ENCODE peak calls at places on chromosomes 16 and 17, in ten cellular contexts. One of them, this sample, is unnamed.

GRCh38 chr17:71500761-71501555 is 619.9 kb upstream of the SOX9 start:
- DNase-seq in CD4-positive, CD25-positive, alpha-beta regulatory T cell: no peak
- DNase-seq in PC-3: peak
- DNase-seq in progenitor cell of endocrine pancreas: no peak
- DNase-seq in NCI-H2171 treated with DMSO at 0.1 percent for 48 hours: peak
- DNase-seq in iris pigment epithelial cell: peak
- DNase-seq in breast epithelium: no peak
- DNase-seq in A549: no peak
- DNase-seq in stimulated activated CD8-positive, alpha-beta memory T cell treated with anti-CD3 and anti-CD28 coated beads, Interleukin-4, amount 100 ng/mL, for 1 hour: no peak
- DNase-seq in A172: no peak
- DNase-seq in this sample: no peak

GRCh38 chr17:57874434-57875108 is 24.7 kb upstream of the MRPS23 start:
- DNase-seq in CD4-positive, CD25-positive, alpha-beta regulatory T cell: no peak
- DNase-seq in PC-3: no peak
- DNase-seq in progenitor cell of endocrine pancreas: no peak
- DNase-seq in NCI-H2171 treated with DMSO at 0.1 percent for 48 hours: peak
- DNase-seq in iris pigment epithelial cell: peak
- DNase-seq in breast epithelium: peak
- DNase-seq in A549: no peak
- DNase-seq in stimulated activated CD8-positive, alpha-beta memory T cell treated with anti-CD3 and anti-CD28 coated beads, Interleukin-4, amount 100 ng/mL, for 1 hour: no peak
- DNase-seq in A172: peak
- DNase-seq in this sample: no peak

GRCh38 chr16:1929105-1929504 is 10.9 kb upstream of the HS3ST6 start:
- DNase-seq in CD4-positive, CD25-positive, alpha-beta regulatory T cell: no peak
- DNase-seq in PC-3: no peak
- DNase-seq in progenitor cell of endocrine pancreas: no peak
- DNase-seq in NCI-H2171 treated with DMSO at 0.1 percent for 48 hours: peak
- DNase-seq in iris pigment epithelial cell: no peak
- DNase-seq in breast epithelium: no peak
- DNase-seq in A549: peak
- DNase-seq in stimulated activated CD8-positive, alpha-beta memory T cell treated with anti-CD3 and anti-CD28 coated beads, Interleukin-4, amount 100 ng/mL, for 1 hour: no peak
- DNase-seq in A172: peak
- DNase-seq in this sample: peak

GRCh38 chr16:80948886-80949502 is 57.7 kb downstream of the CMC2 start:
- DNase-seq in CD4-positive, CD25-positive, alpha-beta regulatory T cell: no peak
- DNase-seq in PC-3: peak
- DNase-seq in progenitor cell of endocrine pancreas: no peak
- DNase-seq in NCI-H2171 treated with DMSO at 0.1 percent for 48 hours: no peak
- DNase-seq in iris pigment epithelial cell: peak
- DNase-seq in breast epithelium: no peak
- DNase-seq in A549: no peak
- DNase-seq in stimulated activated CD8-positive, alpha-beta memory T cell treated with anti-CD3 and anti-CD28 coated beads, Interleukin-4, amount 100 ng/mL, for 1 hour: no peak
- DNase-seq in A172: peak
- DNase-seq in this sample: no peak

GRCh38 chr17:57085448-57086068 is 512 bp downstream of the AKAP1 start:
- DNase-seq in CD4-positive, CD25-positive, alpha-beta regulatory T cell: peak
- DNase-seq in PC-3: peak
- DNase-seq in progenitor cell of endocrine pancreas: peak
- DNase-seq in NCI-H2171 treated with DMSO at 0.1 percent for 48 hours: peak
- DNase-seq in iris pigment epithelial cell: peak
- DNase-seq in breast epithelium: no peak
- DNase-seq in A549: peak
- DNase-seq in stimulated activated CD8-positive, alpha-beta memory T cell treated with anti-CD3 and anti-CD28 coated beads, Interleukin-4, amount 100 ng/mL, for 1 hour: peak
- DNase-seq in A172: no peak
- DNase-seq in this sample: peak

GRCh38 chr16:81716478-81717210 is 62.4 kb upstream of the PLCG2 start:
- DNase-seq in CD4-positive, CD25-positive, alpha-beta regulatory T cell: peak
- DNase-seq in PC-3: no peak
- DNase-seq in progenitor cell of endocrine pancreas: no peak
- DNase-seq in NCI-H2171 treated with DMSO at 0.1 percent for 48 hours: no peak
- DNase-seq in iris pigment epithelial cell: no peak
- DNase-seq in breast epithelium: no peak
- DNase-seq in A549: no peak
- DNase-seq in stimulated activated CD8-positive, alpha-beta memory T cell treated with anti-CD3 and anti-CD28 coated beads, Interleukin-4, amount 100 ng/mL, for 1 hour: no peak
- DNase-seq in A172: no peak
- DNase-seq in this sample: no peak

GRCh38 chr16:289395-289997 is 6.5 kb downstream of the PDIA2 start:
- DNase-seq in CD4-positive, CD25-positive, alpha-beta regulatory T cell: no peak
- DNase-seq in PC-3: no peak
- DNase-seq in progenitor cell of endocrine pancreas: no peak
- DNase-seq in NCI-H2171 treated with DMSO at 0.1 percent for 48 hours: no peak
- DNase-seq in iris pigment epithelial cell: no peak
- DNase-seq in breast epithelium: no peak
- DNase-seq in A549: no peak
- DNase-seq in stimulated activated CD8-positive, alpha-beta memory T cell treated with anti-CD3 and anti-CD28 coated beads, Interleukin-4, amount 100 ng/mL, for 1 hour: no peak
- DNase-seq in A172: no peak
- DNase-seq in this sample: no peak

GRCh38 chr16:85752511-85753420 is 1.9 kb upstream of the C16orf74 start:
- DNase-seq in CD4-positive, CD25-positive, alpha-beta regulatory T cell: no peak
- DNase-seq in PC-3: peak
- DNase-seq in progenitor cell of endocrine pancreas: no peak
- DNase-seq in NCI-H2171 treated with DMSO at 0.1 percent for 48 hours: peak
- DNase-seq in iris pigment epithelial cell: peak
- DNase-seq in breast epithelium: peak
- DNase-seq in A549: no peak
- DNase-seq in stimulated activated CD8-positive, alpha-beta memory T cell treated with anti-CD3 and anti-CD28 coated beads, Interleukin-4, amount 100 ng/mL, for 1 hour: no peak
- DNase-seq in A172: no peak
- DNase-seq in this sample: no peak

GRCh38 chr17:7839199-7839889 is 5.3 kb downstream of the KDM6B start:
- DNase-seq in CD4-positive, CD25-positive, alpha-beta regulatory T cell: no peak
- DNase-seq in PC-3: no peak
- DNase-seq in progenitor cell of endocrine pancreas: no peak
- DNase-seq in NCI-H2171 treated with DMSO at 0.1 percent for 48 hours: no peak
- DNase-seq in iris pigment epithelial cell: no peak
- DNase-seq in breast epithelium: no peak
- DNase-seq in A549: no peak
- DNase-seq in stimulated activated CD8-positive, alpha-beta memory T cell treated with anti-CD3 and anti-CD28 coated beads, Interleukin-4, amount 100 ng/mL, for 1 hour: no peak
- DNase-seq in A172: no peak
- DNase-seq in this sample: no peak

GRCh38 chr16:74465851-74466685 is 44.8 kb upstream of the CLEC18B start:
- DNase-seq in CD4-positive, CD25-positive, alpha-beta regulatory T cell: no peak
- DNase-seq in PC-3: no peak
- DNase-seq in progenitor cell of endocrine pancreas: no peak
- DNase-seq in NCI-H2171 treated with DMSO at 0.1 percent for 48 hours: no peak
- DNase-seq in iris pigment epithelial cell: no peak
- DNase-seq in breast epithelium: no peak
- DNase-seq in A549: no peak
- DNase-seq in stimulated activated CD8-positive, alpha-beta memory T cell treated with anti-CD3 and anti-CD28 coated beads, Interleukin-4, amount 100 ng/mL, for 1 hour: no peak
- DNase-seq in A172: no peak
- DNase-seq in this sample: no peak

GRCh38 chr17:17300624-17301568 is 2.3 kb upstream of the NT5M start:
- DNase-seq in CD4-positive, CD25-positive, alpha-beta regulatory T cell: peak
- DNase-seq in PC-3: no peak
- DNase-seq in progenitor cell of endocrine pancreas: peak
- DNase-seq in NCI-H2171 treated with DMSO at 0.1 percent for 48 hours: no peak
- DNase-seq in iris pigment epithelial cell: peak
- DNase-seq in breast epithelium: no peak
- DNase-seq in A549: peak
- DNase-seq in stimulated activated CD8-positive, alpha-beta memory T cell treated with anti-CD3 and anti-CD28 coated beads, Interleukin-4, amount 100 ng/mL, for 1 hour: no peak
- DNase-seq in A172: no peak
- DNase-seq in this sample: peak

GRCh38 chr16:85393674-85394510 is 219.2 kb upstream of the GSE1 start:
- DNase-seq in CD4-positive, CD25-positive, alpha-beta regulatory T cell: peak
- DNase-seq in PC-3: peak
- DNase-seq in progenitor cell of endocrine pancreas: peak
- DNase-seq in NCI-H2171 treated with DMSO at 0.1 percent for 48 hours: peak
- DNase-seq in iris pigment epithelial cell: peak
- DNase-seq in breast epithelium: no peak
- DNase-seq in A549: peak
- DNase-seq in stimulated activated CD8-positive, alpha-beta memory T cell treated with anti-CD3 and anti-CD28 coated beads, Interleukin-4, amount 100 ng/mL, for 1 hour: peak
- DNase-seq in A172: no peak
- DNase-seq in this sample: no peak

GRCh38 chr16:66845791-66846221 is 1.6 kb downstream of the CA7 start:
- DNase-seq in CD4-positive, CD25-positive, alpha-beta regulatory T cell: no peak
- DNase-seq in PC-3: no peak
- DNase-seq in progenitor cell of endocrine pancreas: no peak
- DNase-seq in NCI-H2171 treated with DMSO at 0.1 percent for 48 hours: peak
- DNase-seq in iris pigment epithelial cell: no peak
- DNase-seq in breast epithelium: no peak
- DNase-seq in A549: no peak
- DNase-seq in stimulated activated CD8-positive, alpha-beta memory T cell treated with anti-CD3 and anti-CD28 coated beads, Interleukin-4, amount 100 ng/mL, for 1 hour: no peak
- DNase-seq in A172: peak
- DNase-seq in this sample: no peak

GRCh38 chr16:67281536-67282446 is 2.5 kb downstream of the PLEKHG4 start:
- DNase-seq in CD4-positive, CD25-positive, alpha-beta regulatory T cell: no peak
- DNase-seq in PC-3: no peak
- DNase-seq in progenitor cell of endocrine pancreas: no peak
- DNase-seq in NCI-H2171 treated with DMSO at 0.1 percent for 48 hours: no peak
- DNase-seq in iris pigment epithelial cell: no peak
- DNase-seq in breast epithelium: no peak
- DNase-seq in A549: no peak
- DNase-seq in stimulated activated CD8-positive, alpha-beta memory T cell treated with anti-CD3 and anti-CD28 coated beads, Interleukin-4, amount 100 ng/mL, for 1 hour: no peak
- DNase-seq in A172: no peak
- DNase-seq in this sample: no peak

GRCh38 chr16:86824751-86825310 is 246.5 kb downstream of the FOXL1 start:
- DNase-seq in CD4-positive, CD25-positive, alpha-beta regulatory T cell: no peak
- DNase-seq in PC-3: peak
- DNase-seq in progenitor cell of endocrine pancreas: no peak
- DNase-seq in NCI-H2171 treated with DMSO at 0.1 percent for 48 hours: no peak
- DNase-seq in iris pigment epithelial cell: peak
- DNase-seq in breast epithelium: no peak
- DNase-seq in A549: no peak
- DNase-seq in stimulated activated CD8-positive, alpha-beta memory T cell treated with anti-CD3 and anti-CD28 coated beads, Interleukin-4, amount 100 ng/mL, for 1 hour: no peak
- DNase-seq in A172: peak
- DNase-seq in this sample: peak

GRCh38 chr16:85457366-85457765 is 155.8 kb upstream of the GSE1 start:
- DNase-seq in CD4-positive, CD25-positive, alpha-beta regulatory T cell: no peak
- DNase-seq in PC-3: peak
- DNase-seq in progenitor cell of endocrine pancreas: no peak
- DNase-seq in NCI-H2171 treated with DMSO at 0.1 percent for 48 hours: no peak
- DNase-seq in iris pigment epithelial cell: no peak
- DNase-seq in breast epithelium: no peak
- DNase-seq in A549: no peak
- DNase-seq in stimulated activated CD8-positive, alpha-beta memory T cell treated with anti-CD3 and anti-CD28 coated beads, Interleukin-4, amount 100 ng/mL, for 1 hour: no peak
- DNase-seq in A172: peak
- DNase-seq in this sample: peak

GRCh38 chr17:7745748-7746470 is 28.4 kb downstream of the DNAH2 start:
- DNase-seq in CD4-positive, CD25-positive, alpha-beta regulatory T cell: no peak
- DNase-seq in PC-3: peak
- DNase-seq in progenitor cell of endocrine pancreas: no peak
- DNase-seq in NCI-H2171 treated with DMSO at 0.1 percent for 48 hours: no peak
- DNase-seq in iris pigment epithelial cell: peak
- DNase-seq in breast epithelium: no peak
- DNase-seq in A549: peak
- DNase-seq in stimulated activated CD8-positive, alpha-beta memory T cell treated with anti-CD3 and anti-CD28 coated beads, Interleukin-4, amount 100 ng/mL, for 1 hour: no peak
- DNase-seq in A172: peak
- DNase-seq in this sample: peak

GRCh38 chr16:50279142-50279865 is 13.0 kb downstream of the ADCY7 start:
- DNase-seq in CD4-positive, CD25-positive, alpha-beta regulatory T cell: no peak
- DNase-seq in PC-3: no peak
- DNase-seq in progenitor cell of endocrine pancreas: no peak
- DNase-seq in NCI-H2171 treated with DMSO at 0.1 percent for 48 hours: peak
- DNase-seq in iris pigment epithelial cell: no peak
- DNase-seq in breast epithelium: peak
- DNase-seq in A549: no peak
- DNase-seq in stimulated activated CD8-positive, alpha-beta memory T cell treated with anti-CD3 and anti-CD28 coated beads, Interleukin-4, amount 100 ng/mL, for 1 hour: no peak
- DNase-seq in A172: peak
- DNase-seq in this sample: peak

GRCh38 chr16:62700456-62701280 is 664.4 kb upstream of the CDH8 start:
- DNase-seq in CD4-positive, CD25-positive, alpha-beta regulatory T cell: no peak
- DNase-seq in PC-3: no peak
- DNase-seq in progenitor cell of endocrine pancreas: no peak
- DNase-seq in NCI-H2171 treated with DMSO at 0.1 percent for 48 hours: no peak
- DNase-seq in iris pigment epithelial cell: no peak
- DNase-seq in breast epithelium: no peak
- DNase-seq in A549: no peak
- DNase-seq in stimulated activated CD8-positive, alpha-beta memory T cell treated with anti-CD3 and anti-CD28 coated beads, Interleukin-4, amount 100 ng/mL, for 1 hour: no peak
- DNase-seq in A172: no peak
- DNase-seq in this sample: no peak

GRCh38 chr16:46875243-46875642 is 8.9 kb upstream of the GPT2 start:
- DNase-seq in CD4-positive, CD25-positive, alpha-beta regulatory T cell: no peak
- DNase-seq in PC-3: no peak
- DNase-seq in progenitor cell of endocrine pancreas: no peak
- DNase-seq in NCI-H2171 treated with DMSO at 0.1 percent for 48 hours: no peak
- DNase-seq in iris pigment epithelial cell: no peak
- DNase-seq in breast epithelium: no peak
- DNase-seq in A549: no peak
- DNase-seq in stimulated activated CD8-positive, alpha-beta memory T cell treated with anti-CD3 and anti-CD28 coated beads, Interleukin-4, amount 100 ng/mL, for 1 hour: no peak
- DNase-seq in A172: no peak
- DNase-seq in this sample: no peak

GRCh38 chr16:30821891-30822290 is 34.9 kb upstream of the ZNF629 start:
- DNase-seq in CD4-positive, CD25-positive, alpha-beta regulatory T cell: no peak
- DNase-seq in PC-3: no peak
- DNase-seq in progenitor cell of endocrine pancreas: no peak
- DNase-seq in NCI-H2171 treated with DMSO at 0.1 percent for 48 hours: no peak
- DNase-seq in iris pigment epithelial cell: no peak
- DNase-seq in breast epithelium: no peak
- DNase-seq in A549: no peak
- DNase-seq in stimulated activated CD8-positive, alpha-beta memory T cell treated with anti-CD3 and anti-CD28 coated beads, Interleukin-4, amount 100 ng/mL, for 1 hour: no peak
- DNase-seq in A172: no peak
- DNase-seq in this sample: no peak

GRCh38 chr16:60674241-60674640 is 1362.0 kb downstream of the CDH8 start:
- DNase-seq in CD4-positive, CD25-positive, alpha-beta regulatory T cell: no peak
- DNase-seq in PC-3: no peak
- DNase-seq in progenitor cell of endocrine pancreas: no peak
- DNase-seq in NCI-H2171 treated with DMSO at 0.1 percent for 48 hours: no peak
- DNase-seq in iris pigment epithelial cell: peak
- DNase-seq in breast epithelium: no peak
- DNase-seq in A549: no peak
- DNase-seq in stimulated activated CD8-positive, alpha-beta memory T cell treated with anti-CD3 and anti-CD28 coated beads, Interleukin-4, amount 100 ng/mL, for 1 hour: no peak
- DNase-seq in A172: no peak
- DNase-seq in this sample: no peak

GRCh38 chr17:17890773-17891759 is 54.3 kb upstream of the SREBF1 start:
- DNase-seq in CD4-positive, CD25-positive, alpha-beta regulatory T cell: peak
- DNase-seq in PC-3: peak
- DNase-seq in progenitor cell of endocrine pancreas: peak
- DNase-seq in NCI-H2171 treated with DMSO at 0.1 percent for 48 hours: peak
- DNase-seq in iris pigment epithelial cell: peak
- DNase-seq in breast epithelium: no peak
- DNase-seq in A549: peak
- DNase-seq in stimulated activated CD8-positive, alpha-beta memory T cell treated with anti-CD3 and anti-CD28 coated beads, Interleukin-4, amount 100 ng/mL, for 1 hour: no peak
- DNase-seq in A172: peak
- DNase-seq in this sample: peak

GRCh38 chr16:50093607-50094570 is 28.1 kb downstream of the HEATR3 start:
- DNase-seq in CD4-positive, CD25-positive, alpha-beta regulatory T cell: peak
- DNase-seq in PC-3: no peak
- DNase-seq in progenitor cell of endocrine pancreas: no peak
- DNase-seq in NCI-H2171 treated with DMSO at 0.1 percent for 48 hours: no peak
- DNase-seq in iris pigment epithelial cell: no peak
- DNase-seq in breast epithelium: peak
- DNase-seq in A549: no peak
- DNase-seq in stimulated activated CD8-positive, alpha-beta memory T cell treated with anti-CD3 and anti-CD28 coated beads, Interleukin-4, amount 100 ng/mL, for 1 hour: no peak
- DNase-seq in A172: no peak
- DNase-seq in this sample: no peak

GRCh38 chr16:84718-85452 is 6.9 kb downstream of the MPG start:
- DNase-seq in CD4-positive, CD25-positive, alpha-beta regulatory T cell: no peak
- DNase-seq in PC-3: peak
- DNase-seq in progenitor cell of endocrine pancreas: no peak
- DNase-seq in NCI-H2171 treated with DMSO at 0.1 percent for 48 hours: no peak
- DNase-seq in iris pigment epithelial cell: peak
- DNase-seq in breast epithelium: no peak
- DNase-seq in A549: no peak
- DNase-seq in stimulated activated CD8-positive, alpha-beta memory T cell treated with anti-CD3 and anti-CD28 coated beads, Interleukin-4, amount 100 ng/mL, for 1 hour: peak
- DNase-seq in A172: peak
- DNase-seq in this sample: peak

GRCh38 chr16:80299416-80299815 is 241.4 kb upstream of the DYNLRB2 start:
- DNase-seq in CD4-positive, CD25-positive, alpha-beta regulatory T cell: no peak
- DNase-seq in PC-3: no peak
- DNase-seq in progenitor cell of endocrine pancreas: no peak
- DNase-seq in NCI-H2171 treated with DMSO at 0.1 percent for 48 hours: no peak
- DNase-seq in iris pigment epithelial cell: peak
- DNase-seq in breast epithelium: no peak
- DNase-seq in A549: no peak
- DNase-seq in stimulated activated CD8-positive, alpha-beta memory T cell treated with anti-CD3 and anti-CD28 coated beads, Interleukin-4, amount 100 ng/mL, for 1 hour: no peak
- DNase-seq in A172: no peak
- DNase-seq in this sample: no peak

GRCh38 chr17:74738051-74738996 is 1.3 kb downstream of the RAB37 start:
- DNase-seq in CD4-positive, CD25-positive, alpha-beta regulatory T cell: peak
- DNase-seq in PC-3: peak
- DNase-seq in progenitor cell of endocrine pancreas: no peak
- DNase-seq in NCI-H2171 treated with DMSO at 0.1 percent for 48 hours: no peak
- DNase-seq in iris pigment epithelial cell: no peak
- DNase-seq in breast epithelium: no peak
- DNase-seq in A549: no peak
- DNase-seq in stimulated activated CD8-positive, alpha-beta memory T cell treated with anti-CD3 and anti-CD28 coated beads, Interleukin-4, amount 100 ng/mL, for 1 hour: no peak
- DNase-seq in A172: no peak
- DNase-seq in this sample: no peak

GRCh38 chr16:2769675-2770056 is 7.4 kb downstream of the ELOB start:
- DNase-seq in CD4-positive, CD25-positive, alpha-beta regulatory T cell: no peak
- DNase-seq in PC-3: no peak
- DNase-seq in progenitor cell of endocrine pancreas: no peak
- DNase-seq in NCI-H2171 treated with DMSO at 0.1 percent for 48 hours: no peak
- DNase-seq in iris pigment epithelial cell: no peak
- DNase-seq in breast epithelium: peak
- DNase-seq in A549: no peak
- DNase-seq in stimulated activated CD8-positive, alpha-beta memory T cell treated with anti-CD3 and anti-CD28 coated beads, Interleukin-4, amount 100 ng/mL, for 1 hour: no peak
- DNase-seq in A172: peak
- DNase-seq in this sample: no peak

This sample was measured in Caki2.